ENCODE peak calls at places on chromosomes 1 and 21, in seven cellular contexts. Y is heart right ventricle; C is activated CD8-positive, alpha-beta T cell treated with anti-CD3 and anti-CD28 coated beads for 36 hours; K is MCF 10A; G is stomach; B is activated B cell treated with CpG ODN at 0.5 μM for 24 hours; T is OCI-LY7. X is an unnamed sample.

GRCh38 chr1:69497847-69498246 is 69.9 kb upstream of the LRRC7 start:
- DNase-seq in B (no peak), G (no peak), Y (no peak), T (no peak), C (no peak), K (no peak), X (no peak)

GRCh38 chr1:26553942-26554682 is 24.6 kb downstream of the RPS6KA1 start:
- DNase-seq in Y (no peak), B (no peak), G (no peak), C (peak; percentile 41), K (no peak), T (no peak), X (no peak)

GRCh38 chr1:49364676-49365075 is 588.0 kb upstream of the BEND5 start:
- DNase-seq in K (peak; percentile 67), Y (no peak), G (no peak), C (no peak), B (no peak), T (no peak), X (no peak)

GRCh38 chr1:9321480-9321849 is 28.8 kb downstream of the SPSB1 start:
- DNase-seq in Y (no peak), T (no peak), B (no peak), K (peak; percentile 92), G (no peak), C (no peak), X (no peak)

GRCh38 chr1:53708687-53709086 is 30.3 kb downstream of the GLIS1 start:
- DNase-seq in G (no peak), K (no peak), Y (no peak), T (no peak), C (no peak), B (no peak), X (no peak)

GRCh38 chr1:226979115-226979516 is 39.0 kb downstream of the COQ8A start:
- DNase-seq in C (no peak), Y (no peak), K (no peak), B (no peak), T (no peak), G (no peak), X (no peak)

GRCh38 chr1:38151399-38151798 is 104.8 kb upstream of the POU3F1 start:
- DNase-seq in G (no peak), Y (no peak), K (no peak), C (no peak), B (peak; percentile 50), T (peak; percentile 59), X (no peak)

GRCh38 chr1:40182956-40183710 is 21.9 kb downstream of the RLF start:
- DNase-seq in T (peak; percentile 48), G (no peak), C (peak; percentile 39), Y (no peak), K (peak; percentile 28), B (no peak), X (no peak)

GRCh38 chr1:4978660-4979390 is 324.4 kb downstream of the AJAP1 start:
- DNase-seq in T (no peak), B (no peak), Y (no peak), G (no peak), K (no peak), C (no peak), X (no peak)

GRCh38 chr1:26544156-26544555 is 14.6 kb downstream of the RPS6KA1 start:
- DNase-seq in Y (no peak), T (no peak), B (no peak), K (no peak), G (no peak), C (no peak), X (no peak)

GRCh38 chr1:110610741-110611286 is 4.7 kb upstream of the KCNA2 start:
- DNase-seq in T (no peak), G (no peak), Y (no peak), C (no peak), K (no peak), B (no peak), X (no peak)

GRCh38 chr1:90955769-90956168 is 66.1 kb downstream of the ZNF644 start:
- DNase-seq in T (no peak), B (no peak), G (no peak), K (no peak), Y (no peak), C (no peak), X (no peak)

GRCh38 chr1:168091063-168091462 is 45.7 kb downstream of the GPR161 start:
- DNase-seq in Y (no peak), B (no peak), T (no peak), C (no peak), K (no peak), G (no peak), X (no peak)

GRCh38 chr1:168091720-168092119 is 45.0 kb downstream of the GPR161 start:
- DNase-seq in B (no peak), T (no peak), C (no peak), K (no peak), Y (no peak), G (no peak), X (no peak)

GRCh38 chr1:168092151-168092550 is 44.6 kb downstream of the GPR161 start:
- DNase-seq in C (no peak), T (no peak), K (no peak), B (no peak), Y (no peak), G (no peak), X (no peak)

GRCh38 chr1:168093616-168094015 is 43.1 kb downstream of the GPR161 start:
- DNase-seq in G (no peak), B (no peak), K (no peak), T (no peak), Y (no peak), C (no peak), X (no peak)

DNA sequence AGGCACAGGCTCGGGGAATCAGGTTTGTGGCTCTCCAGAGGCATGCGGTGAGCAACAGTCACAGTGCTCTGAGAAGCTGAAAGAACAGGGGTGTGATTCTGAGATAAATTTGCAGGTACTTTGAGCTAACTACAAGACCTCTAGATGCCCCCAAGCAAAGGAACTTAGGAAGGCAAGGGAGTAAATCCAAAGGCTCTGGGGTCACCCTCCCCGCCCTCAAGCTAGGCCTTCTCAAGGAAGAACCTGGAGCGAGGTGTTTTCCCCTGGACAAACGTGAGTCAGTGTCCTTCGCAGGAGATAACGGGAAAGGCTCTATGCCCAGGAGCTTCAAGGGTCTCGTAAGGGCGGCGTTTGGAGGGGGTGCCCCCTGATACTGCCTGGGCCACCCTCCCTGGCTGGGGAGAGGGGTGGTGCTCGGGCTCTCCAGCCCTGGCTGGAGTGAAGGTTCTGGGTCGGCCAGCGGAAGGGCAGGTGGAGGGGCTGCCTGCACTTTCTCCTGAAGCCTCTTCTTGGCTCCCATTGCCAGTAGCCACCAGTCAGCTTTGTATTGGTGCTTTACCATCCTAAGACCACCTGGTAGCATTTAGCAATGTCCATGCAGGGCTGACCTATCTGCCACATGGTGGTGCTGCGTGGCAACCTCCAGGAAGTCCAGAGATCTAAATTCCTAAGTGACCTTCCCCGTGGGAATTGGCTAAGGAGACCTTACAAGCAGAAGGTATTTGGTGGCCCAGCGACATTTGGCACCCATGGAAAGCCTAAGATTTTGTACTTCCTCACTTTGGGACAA is 44.0 kb downstream of the GPR161 start:
- DNase-seq in C (no peak), Y (no peak), T (no peak), G (no peak), B (no peak), K (peak; percentile 57), X (no peak)
- TF ChIP-seq CTCF in C (no peak), Y (peak; percentile 42), T (peak; percentile 22), G (no peak), B (no peak), K (peak; percentile 61), X (peak; percentile 9)

DNA sequence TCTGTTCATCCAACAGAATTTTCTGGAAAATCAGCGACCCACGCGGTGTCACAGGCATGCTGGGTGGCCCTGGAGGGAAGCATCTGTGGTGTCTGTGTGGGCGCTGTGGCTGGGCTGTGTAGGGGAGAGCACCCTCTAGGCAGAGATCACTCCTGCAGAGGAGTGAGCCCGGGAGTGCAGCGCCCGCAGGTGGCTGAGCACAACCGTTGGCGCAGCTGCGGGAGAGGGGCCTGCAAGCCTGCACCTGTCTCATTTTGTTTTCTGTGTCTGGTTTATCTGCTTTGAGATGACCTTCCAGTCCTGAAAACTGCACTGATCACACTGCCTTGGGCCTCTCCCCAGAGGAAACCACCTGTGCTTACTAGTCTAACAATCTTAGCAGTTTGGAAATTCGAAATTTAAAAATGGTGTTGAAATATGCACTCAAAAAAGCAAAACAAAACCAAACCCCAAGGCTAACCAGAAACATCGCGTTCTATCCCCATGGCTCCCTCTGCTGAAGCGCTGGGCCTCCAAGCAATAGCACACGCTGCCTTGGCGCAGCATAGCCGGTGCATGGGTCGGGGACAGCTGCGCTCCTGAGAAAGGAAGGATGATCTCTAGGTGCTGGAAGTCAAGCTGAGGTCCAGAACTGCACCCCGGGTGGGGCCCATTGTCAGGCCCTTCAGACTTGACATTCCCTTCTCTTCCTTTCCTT is 4.8 kb downstream of the FAM3B start:
- DNase-seq in C (peak; percentile 34), T (peak; percentile 95), K (no peak), Y (no peak), G (no peak), B (no peak), X (peak; percentile 22)
- TF ChIP-seq CTCF in C (no peak), T (peak; percentile 73), K (no peak), Y (no peak), G (no peak), B (no peak), X (no peak)

DNA sequence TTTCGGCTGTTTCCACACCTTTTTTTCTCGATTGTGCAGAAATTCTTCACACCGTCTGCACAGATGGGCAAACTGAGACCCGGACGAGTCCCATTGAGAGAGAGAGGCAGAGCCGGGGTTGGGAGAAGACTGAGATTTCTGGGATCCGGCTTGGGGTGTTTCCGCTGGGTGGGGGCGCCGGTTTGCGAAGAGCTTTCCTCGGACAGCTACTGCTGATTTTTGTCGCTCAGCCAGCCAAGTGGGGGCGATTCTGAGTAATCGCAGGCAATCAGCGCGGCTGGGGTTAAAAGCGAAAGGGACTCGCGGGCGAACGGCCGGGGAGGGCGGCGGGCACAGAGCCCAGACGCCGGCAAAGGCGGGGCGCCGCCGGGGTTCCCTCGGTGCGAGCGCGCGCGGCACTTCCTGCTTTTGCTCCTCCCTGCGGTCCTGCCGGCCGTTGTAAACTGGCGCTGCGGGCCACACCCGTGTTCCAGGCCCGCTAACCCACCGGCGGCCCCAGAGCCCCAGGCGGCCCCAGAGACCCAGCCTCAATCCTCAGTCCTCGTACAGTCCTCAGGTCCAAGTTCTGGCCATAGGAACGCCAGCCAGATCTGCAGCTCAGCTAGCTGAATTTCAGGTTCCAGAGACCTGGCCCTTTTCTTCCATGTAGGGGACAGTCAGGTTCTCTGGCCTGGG is 32.4 kb upstream of the JUN start:
- DNase-seq in B (peak; percentile 85), G (peak; percentile 94), T (peak; percentile 84), K (peak; percentile 88), Y (peak; percentile 93), C (peak; percentile 93), X (peak; percentile 93)
- TF ChIP-seq CTCF in B (no peak), G (no peak), T (peak; percentile 42), K (no peak), Y (peak; percentile 23), C (no peak), X (peak; percentile 41)

GRCh38 chr1:155678027-155678426 is 10.5 kb downstream of the YY1AP1 start:
- DNase-seq in C (no peak), T (no peak), Y (no peak), G (no peak), B (no peak), K (no peak), X (no peak)
- TF ChIP-seq CTCF in C (no peak), T (no peak), Y (no peak), G (no peak), B (no peak), K (no peak), X (no peak)